ENCODE peak calls at places on chromosome 17, in five cellular contexts. H is stomach; Q is stimulated activated CD8-positive, alpha-beta memory T cell treated with anti-CD3 and anti-CD28 coated beads, Interleukin-2, amount 100 ng/mL, for 1 hour; I is frontal cortex; W is NCI-H2171. L is an unnamed sample.

GRCh38 chr17:38898812-38899348 is 26.5 kb upstream of the LASP1NB start:
- DNase-seq in H (peak; percentile 50), Q (peak; percentile 56), I (no peak), W (no peak), L (no peak)

GRCh38 chr17:39576187-39576586 is 31.5 kb downstream of the NEUROD2 start:
- DNase-seq in H (no peak), Q (no peak), I (no peak), W (peak; percentile 8), L (peak; percentile 70)

GRCh38 chr17:75124041-75124818 is 7.3 kb downstream of the NT5C start:
- DNase-seq in H (peak; percentile 88), Q (no peak), I (no peak), W (peak; percentile 71), L (peak; percentile 67)

GRCh38 chr17:34382586-34383224 is 19.7 kb upstream of the CCL1 start:
- DNase-seq in H (no peak), Q (no peak), I (no peak), W (peak; percentile 64), L (peak; percentile 65)

GRCh38 chr17:40517286-40517662 is 15.9 kb upstream of the TNS4 start:
- DNase-seq in H (no peak), Q (no peak), I (no peak), W (no peak), L (no peak)

GRCh38 chr17:8153550-8153956 is 1.3 kb upstream of the PER1 start:
- DNase-seq in H (peak; percentile 73), Q (no peak), I (peak; percentile 66), W (no peak), L (peak; percentile 73)

GRCh38 chr17:55448681-55449080 is 27.0 kb upstream of the MMD start:
- DNase-seq in H (no peak), Q (no peak), I (no peak), W (no peak), L (no peak)

GRCh38 chr17:2068589-2069051 is 13.7 kb downstream of the HIC1 start:
- DNase-seq in H (no peak), Q (no peak), I (no peak), W (no peak), L (peak; percentile 93)

GRCh38 chr17:36529121-36529520 is 5.5 kb downstream of the MYO19 start:
- DNase-seq in H (no peak), Q (no peak), I (no peak), W (no peak), L (peak; percentile 57)

GRCh38 chr17:38415250-38416194 is 12.7 kb upstream of the ARHGAP23 start:
- DNase-seq in H (no peak), Q (no peak), I (peak; percentile 57), W (peak; percentile 96), L (peak; percentile 92)

GRCh38 chr17:83122834-83123233 is 43.4 kb downstream of the METRNL start:
- DNase-seq in H (no peak), Q (no peak), I (no peak), W (no peak), L (no peak)

GRCh38 chr17:7229504-7229903 is 4.8 kb downstream of the DVL2 start:
- DNase-seq in H (no peak), Q (no peak), I (no peak), W (no peak), L (no peak)

GRCh38 chr17:41651625-41652460 is 27.5 kb upstream of the KRT17 start:
- DNase-seq in H (peak; percentile 89), Q (no peak), I (no peak), W (peak; percentile 80), L (peak; percentile 65)

GRCh38 chr17:79024901-79025737 is 1.1 kb downstream of the C1QTNF1 start:
- DNase-seq in H (peak; percentile 43), Q (no peak), I (no peak), W (no peak), L (peak; percentile 64)

GRCh38 chr17:37519241-37519985 is 29.7 kb downstream of the DUSP14 start:
- DNase-seq in H (no peak), Q (no peak), I (no peak), W (no peak), L (no peak)

GRCh38 chr17:56899403-56899802 is 14.4 kb downstream of the TRIM25 start:
- DNase-seq in H (no peak), Q (no peak), I (no peak), W (no peak), L (peak; percentile 41)

GRCh38 chr17:73901661-73902415 is 257.6 kb upstream of the SDK2 start:
- DNase-seq in H (peak; percentile 65), Q (no peak), I (peak; percentile 36), W (no peak), L (peak; percentile 76)

GRCh38 chr17:69275751-69276150 is 47.1 kb upstream of the ABCA10 start:
- DNase-seq in H (no peak), Q (no peak), I (no peak), W (no peak), L (no peak)

GRCh38 chr17:9174779-9175574 is 153.7 kb downstream of the NTN1 start:
- DNase-seq in H (peak; percentile 56), Q (no peak), I (no peak), W (no peak), L (no peak)

GRCh38 chr17:1977583-1978395 is 47.3 kb downstream of the RTN4RL1 start:
- DNase-seq in H (no peak), Q (no peak), I (no peak), W (no peak), L (no peak)

L was measured in islet precursor cell.